ENCODE peak calls at places on chromosomes 4 and X, in five cellular contexts. One of them, this sample, is unnamed. For H3K9me3, the result is how much of the 10 kb centered on the place peaks cover.

GRCh38 chr4:102449751-102450352 is 51.3 kb upstream of the NFKB1 start:
- DNase-seq in MG63: no peak
- DNase-seq in CD4-positive, alpha-beta T cell: peak
- DNase-seq in tibial nerve: peak
- DNase-seq in IMR-90: peak
- DNase-seq in this sample: peak

GRCh38 chr4:2416564-2417195 is 1.8 kb downstream of the ZFYVE28 start:
- DNase-seq in MG63: peak
- DNase-seq in CD4-positive, alpha-beta T cell: no peak
- DNase-seq in tibial nerve: no peak
- DNase-seq in IMR-90: no peak
- DNase-seq in this sample: peak

GRCh38 chr4:76687730-76688441 is 210.1 kb downstream of the SOWAHB start:
- DNase-seq in MG63: no peak
- DNase-seq in CD4-positive, alpha-beta T cell: no peak
- DNase-seq in tibial nerve: no peak
- DNase-seq in IMR-90: no peak
- DNase-seq in this sample: no peak

GRCh38 chrX:45765726-45766125 is 565.0 kb upstream of the DIPK2B start:
- DNase-seq in MG63: no peak
- DNase-seq in CD4-positive, alpha-beta T cell: no peak
- DNase-seq in tibial nerve: no peak
- DNase-seq in IMR-90: no peak
- DNase-seq in this sample: no peak

GRCh38 chrX:133649659-133650058 is 234.4 kb upstream of the GPC4 start:
- DNase-seq in MG63: no peak
- DNase-seq in CD4-positive, alpha-beta T cell: no peak
- DNase-seq in tibial nerve: no peak
- DNase-seq in IMR-90: no peak
- DNase-seq in this sample: no peak

GRCh38 chr4:182680196-182680771 is 236.9 kb downstream of the DCTD start:
- DNase-seq in MG63: no peak
- DNase-seq in CD4-positive, alpha-beta T cell: no peak
- DNase-seq in tibial nerve: no peak
- DNase-seq in IMR-90: no peak
- DNase-seq in this sample: no peak

GRCh38 chr4:94924566-94924965 is 166.8 kb downstream of the BMPR1B start:
- DNase-seq in MG63: no peak
- DNase-seq in CD4-positive, alpha-beta T cell: no peak
- DNase-seq in tibial nerve: no peak
- DNase-seq in IMR-90: no peak
- DNase-seq in this sample: no peak

GRCh38 chr4:4854649-4855292 is 4.7 kb upstream of the MSX1 start:
- DNase-seq in MG63: no peak
- DNase-seq in CD4-positive, alpha-beta T cell: no peak
- DNase-seq in tibial nerve: no peak
- DNase-seq in IMR-90: no peak
- DNase-seq in this sample: peak

GRCh38 chr4:98341309-98341708 is 80.1 kb downstream of the RAP1GDS1 start:
- DNase-seq in MG63: no peak
- DNase-seq in CD4-positive, alpha-beta T cell: no peak
- DNase-seq in tibial nerve: no peak
- DNase-seq in IMR-90: peak
- DNase-seq in this sample: peak

GRCh38 chrX:13220916-13221315 is 98.9 kb downstream of the ATXN3L start:
- DNase-seq in MG63: peak
- DNase-seq in CD4-positive, alpha-beta T cell: no peak
- DNase-seq in tibial nerve: no peak
- DNase-seq in IMR-90: peak
- DNase-seq in this sample: no peak

GRCh38 chr4:31084806-31085416 is 364.7 kb downstream of the PCDH7 start:
- DNase-seq in MG63: no peak
- DNase-seq in CD4-positive, alpha-beta T cell: no peak
- DNase-seq in tibial nerve: no peak
- DNase-seq in IMR-90: no peak
- DNase-seq in this sample: no peak

GRCh38 chr4:173507471-173508385 is 22.3 kb downstream of the HAND2 start:
- DNase-seq in MG63: no peak
- DNase-seq in CD4-positive, alpha-beta T cell: no peak
- DNase-seq in tibial nerve: no peak
- DNase-seq in IMR-90: no peak
- DNase-seq in this sample: no peak

GRCh38 chr4:185115827-185116232 is 27.2 kb upstream of the SLC25A4 start:
- DNase-seq in MG63: no peak
- DNase-seq in CD4-positive, alpha-beta T cell: no peak
- DNase-seq in tibial nerve: no peak
- DNase-seq in IMR-90: peak
- DNase-seq in this sample: peak

GRCh38 chrX:124594017-124594651 is 247.8 kb downstream of the SH2D1A start:
- DNase-seq in MG63: peak
- DNase-seq in CD4-positive, alpha-beta T cell: no peak
- DNase-seq in tibial nerve: no peak
- DNase-seq in IMR-90: no peak
- DNase-seq in this sample: no peak

GRCh38 chr4:188432328-188432727 is 293.1 kb downstream of the TRIML1 start:
- DNase-seq in MG63: no peak
- DNase-seq in CD4-positive, alpha-beta T cell: no peak
- DNase-seq in tibial nerve: no peak
- DNase-seq in IMR-90: peak
- DNase-seq in this sample: no peak

GRCh38 chr4:15327311-15328298 is 100.2 kb upstream of the C1QTNF7 start:
- DNase-seq in MG63: no peak
- DNase-seq in CD4-positive, alpha-beta T cell: no peak
- DNase-seq in tibial nerve: peak
- DNase-seq in IMR-90: peak
- DNase-seq in this sample: no peak

GRCh38 chrX:131734621-131735020 is 190.7 kb downstream of the OR13H1 start:
- DNase-seq in MG63: no peak
- DNase-seq in CD4-positive, alpha-beta T cell: peak
- DNase-seq in tibial nerve: no peak
- DNase-seq in IMR-90: peak
- DNase-seq in this sample: peak

GRCh38 chrX:42678133-42678532 is 99.8 kb downstream of the PPP1R2C start:
- DNase-seq in MG63: peak
- DNase-seq in CD4-positive, alpha-beta T cell: no peak
- DNase-seq in tibial nerve: no peak
- DNase-seq in IMR-90: no peak
- DNase-seq in this sample: no peak

GRCh38 chrX:149877636-149878035 is 3.3 kb upstream of the MAGEA8 start:
- DNase-seq in MG63: no peak
- DNase-seq in CD4-positive, alpha-beta T cell: no peak
- DNase-seq in tibial nerve: no peak
- DNase-seq in IMR-90: no peak
- DNase-seq in this sample: no peak

GRCh38 chr4:177574446-177574845 is 132.2 kb upstream of the AGA start:
- DNase-seq in MG63: peak
- DNase-seq in CD4-positive, alpha-beta T cell: no peak
- DNase-seq in tibial nerve: no peak
- DNase-seq in IMR-90: no peak
- DNase-seq in this sample: no peak

GRCh38 chrX:9598344-9598743 is 133.5 kb downstream of the TBL1X start:
- DNase-seq in MG63: no peak
- DNase-seq in CD4-positive, alpha-beta T cell: no peak
- DNase-seq in tibial nerve: no peak
- DNase-seq in IMR-90: no peak
- DNase-seq in this sample: no peak

GRCh38 chr4:146342600-146343192 is 128.4 kb downstream of the REELD1 start:
- DNase-seq in MG63: no peak
- DNase-seq in CD4-positive, alpha-beta T cell: no peak
- DNase-seq in tibial nerve: peak
- DNase-seq in IMR-90: peak
- DNase-seq in this sample: no peak

GRCh38 chrX:108396188-108396885 is 41.9 kb downstream of the COL4A6 start:
- DNase-seq in MG63: no peak
- DNase-seq in CD4-positive, alpha-beta T cell: no peak
- DNase-seq in tibial nerve: no peak
- DNase-seq in IMR-90: peak
- DNase-seq in this sample: no peak

GRCh38 chr4:8557151-8558076 is 22.8 kb upstream of the GPR78 start:
- DNase-seq in MG63: no peak
- DNase-seq in CD4-positive, alpha-beta T cell: no peak
- DNase-seq in tibial nerve: no peak
- DNase-seq in IMR-90: no peak
- DNase-seq in this sample: peak

GRCh38 chr4:26574563-26574962 is 9.3 kb upstream of the TBC1D19 start:
- DNase-seq in MG63: no peak
- DNase-seq in CD4-positive, alpha-beta T cell: no peak
- DNase-seq in tibial nerve: no peak
- DNase-seq in IMR-90: no peak
- DNase-seq in this sample: no peak

GRCh38 chr4:182448281-182449151 is 205.3 kb downstream of the TENM3 start:
- DNase-seq in MG63: peak
- DNase-seq in CD4-positive, alpha-beta T cell: peak
- DNase-seq in tibial nerve: peak
- DNase-seq in IMR-90: peak
- DNase-seq in this sample: peak

GRCh38 chr4:11626046-11626445 is 197.4 kb upstream of the HS3ST1 start:
- DNase-seq in MG63: no peak
- DNase-seq in CD4-positive, alpha-beta T cell: no peak
- DNase-seq in tibial nerve: no peak
- DNase-seq in IMR-90: no peak
- DNase-seq in this sample: no peak

GRCh38 chrX:479273-479981 is 92.7 kb upstream of the PPP2R3B start:
- DNase-seq in MG63: no peak
- DNase-seq in CD4-positive, alpha-beta T cell: no peak
- DNase-seq in tibial nerve: no peak
- DNase-seq in IMR-90: no peak
- DNase-seq in this sample: peak

GRCh38 chrX:477441-478012 is 90.8 kb upstream of the PPP2R3B start:
- DNase-seq in MG63: no peak
- DNase-seq in CD4-positive, alpha-beta T cell: no peak
- DNase-seq in tibial nerve: no peak
- DNase-seq in IMR-90: no peak
- DNase-seq in this sample: peak

GRCh38 chrX:480861-481417 is 94.2 kb upstream of the PPP2R3B start:
- DNase-seq in MG63: no peak
- DNase-seq in CD4-positive, alpha-beta T cell: no peak
- DNase-seq in tibial nerve: no peak
- DNase-seq in IMR-90: no peak
- DNase-seq in this sample: no peak

GRCh38 chrX:475926-476723 is 89.4 kb upstream of the PPP2R3B start:
- DNase-seq in MG63: peak
- DNase-seq in CD4-positive, alpha-beta T cell: no peak
- DNase-seq in tibial nerve: no peak
- DNase-seq in IMR-90: no peak
- DNase-seq in this sample: peak

DNA sequence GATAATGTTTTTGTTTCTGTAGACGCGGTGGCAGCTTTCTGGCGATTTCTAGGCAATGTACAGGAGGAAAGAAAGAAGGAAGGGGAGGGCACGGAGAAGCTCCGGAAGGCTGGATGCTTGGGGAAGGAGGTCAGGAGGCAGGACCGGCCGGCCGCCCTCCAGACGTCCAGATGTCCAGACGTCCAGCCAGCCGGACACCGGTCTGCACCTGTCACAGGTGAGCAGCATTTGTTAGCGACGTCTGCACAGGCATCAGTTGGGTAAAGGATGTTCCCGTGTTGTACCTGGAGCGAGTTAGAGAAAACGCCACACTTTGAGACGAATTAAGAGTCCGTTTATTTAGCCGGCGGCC is 90.0 kb upstream of the PPP2R3B start:
- DNase-seq in MG63: no peak
- DNase-seq in CD4-positive, alpha-beta T cell: no peak
- DNase-seq in tibial nerve: no peak
- DNase-seq in IMR-90: no peak
- DNase-seq in this sample: no peak
- H3K9me3 ChIP-seq in MG63: under half
- H3K9me3 ChIP-seq in CD4-positive, alpha-beta T cell: under half
- H3K9me3 ChIP-seq in tibial nerve: under half
- H3K9me3 ChIP-seq in IMR-90: under half
- H3K9me3 ChIP-seq in this sample: under half

GRCh38 chrX:19548279-19548678 is 33.0 kb upstream of the MAP3K15 start:
- DNase-seq in MG63: no peak
- DNase-seq in CD4-positive, alpha-beta T cell: no peak
- DNase-seq in tibial nerve: no peak
- DNase-seq in IMR-90: no peak
- DNase-seq in this sample: no peak
- H3K9me3 ChIP-seq in MG63: under half
- H3K9me3 ChIP-seq in CD4-positive, alpha-beta T cell: under half
- H3K9me3 ChIP-seq in tibial nerve: under half
- H3K9me3 ChIP-seq in IMR-90: under half
- H3K9me3 ChIP-seq in this sample: under half

GRCh38 chr4:159178147-159178541 is 75.3 kb downstream of the RAPGEF2 start:
- DNase-seq in MG63: no peak
- DNase-seq in CD4-positive, alpha-beta T cell: no peak
- DNase-seq in tibial nerve: no peak
- DNase-seq in IMR-90: peak
- DNase-seq in this sample: no peak

GRCh38 chr4:159174645-159175147 is 71.8 kb downstream of the RAPGEF2 start:
- DNase-seq in MG63: no peak
- DNase-seq in CD4-positive, alpha-beta T cell: no peak
- DNase-seq in tibial nerve: no peak
- DNase-seq in IMR-90: peak
- DNase-seq in this sample: no peak

GRCh38 chr4:159175989-159176375 is 73.1 kb downstream of the RAPGEF2 start:
- DNase-seq in MG63: no peak
- DNase-seq in CD4-positive, alpha-beta T cell: no peak
- DNase-seq in tibial nerve: no peak
- DNase-seq in IMR-90: no peak
- DNase-seq in this sample: no peak

GRCh38 chr4:159177265-159178146 is 74.6 kb downstream of the RAPGEF2 start:
- DNase-seq in MG63: no peak
- DNase-seq in CD4-positive, alpha-beta T cell: no peak
- DNase-seq in tibial nerve: no peak
- DNase-seq in IMR-90: no peak
- DNase-seq in this sample: no peak

GRCh38 chr4:159175165-159175988 is 72.5 kb downstream of the RAPGEF2 start:
- DNase-seq in MG63: peak
- DNase-seq in CD4-positive, alpha-beta T cell: peak
- DNase-seq in tibial nerve: peak
- DNase-seq in IMR-90: peak
- DNase-seq in this sample: no peak
- H3K9me3 ChIP-seq in MG63: under half
- H3K9me3 ChIP-seq in CD4-positive, alpha-beta T cell: under half
- H3K9me3 ChIP-seq in tibial nerve: under half
- H3K9me3 ChIP-seq in IMR-90: under half
- H3K9me3 ChIP-seq in this sample: under half

GRCh38 chr4:71945791-71946190 is 86.0 kb upstream of the NPFFR2 start:
- DNase-seq in MG63: no peak
- DNase-seq in CD4-positive, alpha-beta T cell: no peak
- DNase-seq in tibial nerve: no peak
- DNase-seq in IMR-90: no peak
- DNase-seq in this sample: no peak
- H3K9me3 ChIP-seq in MG63: under half
- H3K9me3 ChIP-seq in CD4-positive, alpha-beta T cell: under half
- H3K9me3 ChIP-seq in tibial nerve: under half
- H3K9me3 ChIP-seq in IMR-90: under half
- H3K9me3 ChIP-seq in this sample: under half